ENCODE peak calls at places on chromosomes 1 and 21, in seven cellular contexts. T, D, S, Q, O, F and N are unnamed samples.

GRCh38 chr1:1083181-1084027 is 9.3 kb upstream of the RNF223 start:
- DNase-seq in F (no peak), T (no peak), S (peak; percentile 84), O (no peak), Q (no peak), D (no peak), N (no peak)

GRCh38 chr21:46362946-46363345 is 39.0 kb downstream of the PCNT start:
- DNase-seq in Q (no peak), T (no peak), S (no peak), F (no peak), D (no peak), O (no peak), N (no peak)

GRCh38 chr1:234755449-234755863 is 145.5 kb upstream of the IRF2BP2 start:
- DNase-seq in D (peak; percentile 38), T (no peak), F (peak; percentile 45), S (no peak), O (peak; percentile 92), Q (no peak), N (no peak)

GRCh38 chr1:5973771-5974170 is 18.5 kb downstream of the NPHP4 start:
- DNase-seq in Q (no peak), D (no peak), O (no peak), F (no peak), T (no peak), S (no peak), N (no peak)

GRCh38 chr1:7248828-7249227 is 463.6 kb downstream of the CAMTA1 start:
- DNase-seq in O (no peak), T (no peak), S (peak; percentile 8), F (no peak), Q (no peak), D (no peak), N (no peak)

GRCh38 chr1:30834249-30834648 is 74.3 kb downstream of the SDC3 start:
- DNase-seq in Q (no peak), F (no peak), T (peak; percentile 45), O (no peak), D (no peak), S (no peak), N (no peak)

GRCh38 chr21:43192501-43193081 is 23.8 kb downstream of the CRYAA start:
- DNase-seq in D (no peak), F (no peak), S (peak; percentile 71), O (no peak), T (no peak), Q (no peak), N (peak; percentile 11)

GRCh38 chr1:45146833-45147232 is 59.6 kb downstream of the ZSWIM5 start:
- DNase-seq in O (no peak), Q (no peak), D (no peak), T (no peak), S (no peak), F (no peak), N (no peak)

GRCh38 chr1:12080773-12081556 is 17.9 kb downstream of the TNFRSF8 start:
- DNase-seq in Q (no peak), S (no peak), O (no peak), T (no peak), D (no peak), F (no peak), N (no peak)

GRCh38 chr1:92994105-92994712 is 32.9 kb upstream of the DIPK1A start:
- DNase-seq in F (peak; percentile 76), T (peak; percentile 83), S (no peak), Q (peak; percentile 57), O (peak; percentile 82), D (peak; percentile 62), N (peak; percentile 78)